ENCODE peak calls at places on chromosomes 12 and 14, in six cellular contexts. D is progenitor cell of endocrine pancreas, B is upper lobe of right lung, U is osteoblast, V is Panc1, Y is cardiac fibroblast. F is an unnamed sample.

GRCh38 chr14:94408546-94409095 is 20.2 kb upstream of the SERPINA1 start:
- DNase-seq in D (no peak), B (no peak), U (no peak), V (no peak), Y (no peak), F (no peak)

GRCh38 chr12:101021911-101022388 is 188.1 kb downstream of the SLC5A8 start:
- DNase-seq in D (no peak), B (no peak), U (peak), V (no peak), Y (peak), F (no peak)

GRCh38 chr12:1819050-1819449 is 1.3 kb upstream of the LRTM2 start:
- DNase-seq in D (no peak), B (no peak), U (no peak), V (no peak), Y (no peak), F (no peak)

GRCh38 chr14:77838756-77839565 is 39.1 kb downstream of the ADCK1 start:
- DNase-seq in D (no peak), B (no peak), U (no peak), V (no peak), Y (no peak), F (no peak)

GRCh38 chr14:101354726-101355125 is 206.6 kb upstream of the DIO3 start:
- DNase-seq in D (no peak), B (no peak), U (no peak), V (no peak), Y (no peak), F (no peak)

GRCh38 chr12:57224973-57225679 is 4.4 kb upstream of the SHMT2 start:
- DNase-seq in D (no peak), B (peak), U (no peak), V (no peak), Y (no peak), F (no peak)

GRCh38 chr12:31362115-31362758 is 36.3 kb upstream of the SINHCAF start:
- DNase-seq in D (no peak), B (no peak), U (peak), V (no peak), Y (no peak), F (no peak)

GRCh38 chr12:4379410-4379809 is at the start of gene FGF23:
- DNase-seq in D (peak), B (no peak), U (no peak), V (no peak), Y (peak), F (no peak)

GRCh38 chr12:24201258-24201970 is 251.9 kb upstream of the SOX5 start:
- DNase-seq in D (no peak), B (no peak), U (no peak), V (no peak), Y (peak), F (no peak)

GRCh38 chr12:119179335-119180021 is 747 bp downstream of the HSPB8 start:
- DNase-seq in D (peak), B (no peak), U (no peak), V (peak), Y (peak), F (no peak)

GRCh38 chr12:130925616-130926015 is 28.1 kb upstream of the ADGRD1 start:
- DNase-seq in D (no peak), B (no peak), U (no peak), V (no peak), Y (peak), F (no peak)

GRCh38 chr12:40650038-40650704 is 42.1 kb upstream of the CNTN1 start:
- DNase-seq in D (no peak), B (no peak), U (no peak), V (no peak), Y (no peak), F (no peak)

GRCh38 chr12:121792607-121793500 is 634 bp downstream of the RHOF start:
- DNase-seq in D (no peak), B (peak), U (peak), V (no peak), Y (no peak), F (no peak)

GRCh38 chr12:91685917-91686316 is 459.7 kb downstream of the BTG1 start:
- DNase-seq in D (no peak), B (no peak), U (peak), V (no peak), Y (peak), F (no peak)

GRCh38 chr12:120367924-120368788 is 808 bp downstream of the MSI1 start:
- DNase-seq in D (no peak), B (no peak), U (peak), V (no peak), Y (no peak), F (no peak)

GRCh38 chr14:31740688-31741087 is 179.5 kb downstream of the NUBPL start:
- DNase-seq in D (no peak), B (no peak), U (no peak), V (no peak), Y (no peak), F (no peak)

GRCh38 chr14:31746326-31746725 is 185.1 kb downstream of the NUBPL start:
- DNase-seq in D (no peak), B (no peak), U (no peak), V (no peak), Y (no peak), F (no peak)

GRCh38 chr14:31749275-31749674 is 188.1 kb downstream of the NUBPL start:
- DNase-seq in D (no peak), B (no peak), U (no peak), V (no peak), Y (no peak), F (no peak)

GRCh38 chr14:31745741-31746140 is 184.5 kb downstream of the NUBPL start:
- DNase-seq in D (no peak), B (no peak), U (no peak), V (no peak), Y (no peak), F (no peak)
- TF ChIP-seq CTCF in D (no peak), B (no peak), U (no peak), V (no peak), Y (no peak), F (no peak)

GRCh38 chr14:20194101-20194500 is 3.4 kb downstream of the OR11G2 start:
- DNase-seq in D (no peak), B (no peak), U (no peak), V (no peak), Y (no peak), F (no peak)

GRCh38 chr14:20197459-20197858 is 6.8 kb downstream of the OR11G2 start:
- DNase-seq in D (no peak), B (peak), U (no peak), V (no peak), Y (no peak), F (no peak)

GRCh38 chr14:20191396-20191795 is 700 bp downstream of the OR11G2 start:
- DNase-seq in D (no peak), B (no peak), U (no peak), V (no peak), Y (no peak), F (no peak)

GRCh38 chr14:20198991-20199390 is 8.3 kb downstream of the OR11G2 start:
- DNase-seq in D (no peak), B (no peak), U (no peak), V (no peak), Y (no peak), F (no peak)

DNA sequence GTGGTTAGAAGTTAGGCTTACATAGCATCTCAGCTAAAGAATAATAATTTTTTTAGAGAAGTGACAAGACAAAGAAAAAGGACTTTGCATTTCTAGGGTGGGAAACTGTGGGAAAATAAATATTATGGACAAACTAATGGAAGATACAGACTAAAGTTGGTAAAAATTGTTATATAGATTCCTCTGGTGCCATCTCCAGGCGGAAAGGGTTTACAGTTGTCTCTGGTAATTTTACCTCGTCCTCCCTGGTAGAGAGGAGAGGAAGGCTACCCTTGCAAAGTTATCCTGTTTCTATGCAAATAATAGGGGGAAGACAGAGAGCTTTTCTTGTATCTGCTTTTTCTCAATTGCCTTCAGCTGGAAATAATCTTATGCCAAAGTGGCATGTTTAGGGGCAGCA is 5.2 kb downstream of the OR11G2 start:
- DNase-seq in D (no peak), B (no peak), U (no peak), V (no peak), Y (no peak), F (no peak)
- TF ChIP-seq CTCF in D (no peak), B (no peak), U (peak), V (no peak), Y (no peak), F (no peak)

DNA sequence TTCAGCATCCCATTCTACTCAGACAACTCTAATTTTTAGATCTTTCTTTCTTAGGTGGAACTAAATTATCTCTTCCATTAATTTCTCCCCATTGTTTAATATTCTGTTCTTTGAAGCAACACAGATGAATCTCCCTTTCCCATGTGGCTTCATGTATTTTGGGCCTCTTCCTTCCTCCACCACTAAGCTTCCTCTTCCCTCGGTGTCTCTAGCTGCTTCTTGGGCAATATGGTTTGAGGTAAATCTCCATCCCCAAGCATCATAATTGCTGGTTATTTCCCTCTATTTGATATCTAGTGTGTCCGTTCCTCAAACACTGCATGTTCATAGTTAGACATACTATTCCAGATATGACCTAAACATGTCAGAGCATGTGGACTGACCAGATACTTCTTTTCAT is 119.2 kb downstream of the PELI2 start:
- DNase-seq in D (no peak), B (no peak), U (no peak), V (no peak), Y (no peak), F (no peak)
- TF ChIP-seq CTCF in D (no peak), B (no peak), U (no peak), V (no peak), Y (no peak), F (no peak)

GRCh38 chr12:110780448-110780847 is 37.8 kb upstream of the PPP1CC start:
- DNase-seq in D (no peak), B (no peak), U (no peak), V (no peak), Y (no peak), F (no peak)

GRCh38 chr12:110785240-110785639 is 42.5 kb upstream of the PPP1CC start:
- DNase-seq in D (no peak), B (no peak), U (no peak), V (no peak), Y (no peak), F (no peak)

GRCh38 chr12:110782922-110783321 is 40.2 kb upstream of the PPP1CC start:
- DNase-seq in D (no peak), B (no peak), U (no peak), V (no peak), Y (no peak), F (no peak)

GRCh38 chr12:110778801-110779577 is 36.3 kb upstream of the PPP1CC start:
- DNase-seq in D (no peak), B (no peak), U (peak), V (no peak), Y (no peak), F (no peak)

GRCh38 chr12:110782068-110782467 is 39.4 kb upstream of the PPP1CC start:
- DNase-seq in D (no peak), B (no peak), U (no peak), V (no peak), Y (no peak), F (no peak)
- TF ChIP-seq CTCF in D (no peak), B (no peak), U (no peak), V (no peak), Y (no peak), F (no peak)

F was measured in omental fat pad.